ENCODE peak calls at places on chromosomes 5 and 9, in nine cellular contexts. S, O, F, V, E, K, N, M and X are unnamed samples.

GRCh38 chr9:95085861-95086563 is 231.5 kb downstream of the FANCC start:
- DNase-seq in S (peak; percentile 78), O (no peak), F (no peak), V (no peak), E (peak; percentile 30), K (no peak), N (no peak), M (no peak), X (no peak)

GRCh38 chr5:81989204-81989603 is 17.4 kb downstream of the ATG10 start:
- DNase-seq in S (no peak), O (no peak), F (no peak), V (no peak), E (no peak), K (no peak), N (no peak), M (no peak), X (no peak)

GRCh38 chr5:25006734-25007133 is 362.0 kb upstream of the CDH10 start:
- DNase-seq in S (no peak), O (no peak), F (no peak), V (no peak), E (no peak), K (no peak), N (no peak), M (no peak), X (peak; percentile 50)

GRCh38 chr5:28408186-28408585 is 1369.8 kb upstream of the CDH9 start:
- DNase-seq in S (no peak), O (no peak), F (no peak), V (no peak), E (no peak), K (no peak), N (no peak), M (no peak), X (no peak)

GRCh38 chr5:173926359-173926758 is 38.2 kb downstream of the CPEB4 start:
- DNase-seq in S (no peak), O (no peak), F (no peak), V (peak; percentile 52), E (peak; percentile 38), K (peak; percentile 66), N (no peak), M (no peak), X (no peak)

GRCh38 chr5:134524219-134524825 is 1.1 kb upstream of the JADE2 start:
- DNase-seq in S (peak; percentile 95), O (peak; percentile 93), F (peak; percentile 77), V (peak; percentile 89), E (peak; percentile 88), K (peak; percentile 63), N (peak; percentile 85), M (no peak), X (peak; percentile 92)

GRCh38 chr9:76764138-76764537 is at the start of gene PCA3:
- DNase-seq in S (no peak), O (no peak), F (no peak), V (no peak), E (no peak), K (no peak), N (no peak), M (no peak), X (no peak)

GRCh38 chr5:80744149-80744548 is 89.4 kb upstream of the DHFR start:
- DNase-seq in S (no peak), O (no peak), F (no peak), V (no peak), E (no peak), K (no peak), N (no peak), M (no peak), X (no peak)

GRCh38 chr5:157747766-157748700 is 4.5 kb downstream of the LSM11 start:
- DNase-seq in S (no peak), O (no peak), F (no peak), V (no peak), E (peak; percentile 34), K (no peak), N (no peak), M (no peak), X (no peak)

GRCh38 chr5:1855573-1855972 is 27.2 kb downstream of the IRX4 start:
- DNase-seq in S (no peak), O (no peak), F (no peak), V (no peak), E (no peak), K (no peak), N (no peak), M (no peak), X (no peak)

GRCh38 chr9:127539259-127539981 is 72.7 kb upstream of the STXBP1 start:
- DNase-seq in S (no peak), O (no peak), F (peak; percentile 43), V (no peak), E (no peak), K (peak; percentile 60), N (no peak), M (no peak), X (no peak)

GRCh38 chr5:124596595-124597388 is 149.6 kb downstream of the ZNF608 start:
- DNase-seq in S (no peak), O (no peak), F (peak; percentile 36), V (no peak), E (no peak), K (peak; percentile 92), N (no peak), M (peak; percentile 51), X (no peak)

GRCh38 chr9:73093740-73094379 is 57.8 kb upstream of the ANXA1 start:
- DNase-seq in S (no peak), O (no peak), F (no peak), V (no peak), E (no peak), K (peak; percentile 1), N (no peak), M (no peak), X (no peak)

GRCh38 chr5:3352711-3353110 is 242.9 kb upstream of the IRX1 start:
- DNase-seq in S (peak; percentile 35), O (no peak), F (no peak), V (no peak), E (no peak), K (no peak), N (no peak), M (no peak), X (no peak)

GRCh38 chr5:56415356-56415765 is 182.2 kb upstream of the ANKRD55 start:
- DNase-seq in S (peak; percentile 72), O (no peak), F (no peak), V (peak; percentile 59), E (no peak), K (peak; percentile 91), N (peak; percentile 69), M (no peak), X (peak; percentile 97)

GRCh38 chr5:56414056-56414455 is 180.9 kb upstream of the ANKRD55 start:
- DNase-seq in S (no peak), O (no peak), F (no peak), V (no peak), E (no peak), K (no peak), N (no peak), M (no peak), X (peak; percentile 87)

GRCh38 chr5:56410696-56411095 is 177.6 kb upstream of the ANKRD55 start:
- DNase-seq in S (no peak), O (no peak), F (no peak), V (no peak), E (no peak), K (no peak), N (no peak), M (no peak), X (no peak)

GRCh38 chr5:56409331-56410190 is 176.4 kb upstream of the ANKRD55 start:
- DNase-seq in S (no peak), O (no peak), F (no peak), V (no peak), E (no peak), K (peak; percentile 99), N (peak; percentile 21), M (no peak), X (peak; percentile 35)

GRCh38 chr5:56412601-56413379 is 179.7 kb upstream of the ANKRD55 start:
- DNase-seq in S (peak; percentile 80), O (no peak), F (no peak), V (peak; percentile 69), E (no peak), K (no peak), N (peak; percentile 54), M (no peak), X (peak; percentile 89)
- H3K4me3 ChIP-seq in S (no peak overlapping the region), O (no peak overlapping the region), F (no peak overlapping the region), V (no peak overlapping the region), E (no peak overlapping the region), K (no peak overlapping the region), N (no peak overlapping the region), M (no peak overlapping the region), X (no peak overlapping the region)

GRCh38 chr9:136421791-136422190 is 11.3 kb downstream of the PMPCA start:
- DNase-seq in S (no peak), O (no peak), F (no peak), V (no peak), E (no peak), K (no peak), N (no peak), M (no peak), X (no peak)
- TF ChIP-seq POLR2A in S (no peak), O (no peak), F (peak; percentile 20), V (no peak), E (no peak), K (no peak), N (no peak), M (no peak), X (no peak)

DNA sequence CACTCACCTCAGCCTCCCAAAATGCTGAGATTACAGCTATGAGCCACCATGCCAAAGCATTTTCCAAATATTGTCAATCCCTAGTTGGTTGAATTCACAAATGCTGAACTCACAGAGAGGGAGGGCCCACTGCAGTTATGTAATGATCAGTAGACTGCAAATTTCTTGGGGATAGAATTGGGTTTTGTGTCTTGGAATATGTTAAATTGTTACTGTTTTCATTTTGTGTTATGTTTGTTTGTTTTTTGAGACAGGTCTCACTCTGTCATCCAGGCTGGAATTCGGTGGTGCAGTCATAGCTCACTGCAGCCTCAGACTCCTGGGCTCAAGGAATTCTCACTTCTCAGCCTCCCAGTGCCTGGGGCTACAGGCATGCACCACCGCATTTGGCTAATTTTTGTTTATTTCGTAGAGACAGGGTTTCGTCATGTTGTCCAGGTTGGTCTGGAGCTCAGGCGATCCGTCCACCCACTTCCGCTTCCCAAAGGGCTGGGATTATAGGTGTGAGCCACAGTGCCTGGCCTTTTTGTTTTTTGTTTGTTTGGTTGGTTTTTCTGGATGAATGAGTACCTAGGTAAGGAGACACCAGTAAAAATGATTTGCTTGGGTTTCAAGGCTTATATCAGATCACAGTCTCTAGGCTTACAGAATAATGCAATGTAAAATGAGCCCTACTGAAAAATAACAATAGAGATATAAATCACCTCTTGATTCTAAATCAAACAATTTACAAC is 31.5 kb upstream of the LMNB1 start:
- DNase-seq in S (no peak), O (no peak), F (no peak), V (no peak), E (no peak), K (no peak), N (no peak), M (no peak), X (no peak)
- H3K4me3 ChIP-seq in S (no peak overlapping the region), O (no peak overlapping the region), F (no peak overlapping the region), V (no peak overlapping the region), E (no peak overlapping the region), K (no peak overlapping the region), N (no peak overlapping the region), M (no peak overlapping the region), X (no peak overlapping the region)

GRCh38 chr9:6007770-6008168 is 7.7 kb downstream of the RANBP6 start:
- DNase-seq in S (peak; percentile 91), O (peak; percentile 91), F (no peak), V (peak; percentile 85), E (peak; percentile 82), K (peak; percentile 42), N (peak; percentile 67), M (peak; percentile 27), X (peak; percentile 95)

GRCh38 chr9:6008169-6008979 is 7.0 kb downstream of the RANBP6 start:
- DNase-seq in S (peak; percentile 99), O (peak; percentile 93), F (peak; percentile 87), V (peak; percentile 97), E (peak; percentile 97), K (peak; percentile 99), N (peak; percentile 97), M (peak; percentile 98), X (peak; percentile 100)

GRCh38 chr9:6006968-6007769 is 8.3 kb downstream of the RANBP6 start:
- DNase-seq in S (peak; percentile 90), O (peak; percentile 83), F (peak; percentile 71), V (peak; percentile 86), E (peak; percentile 68), K (peak; percentile 71), N (peak; percentile 91), M (peak; percentile 72), X (peak; percentile 99)
- TF ChIP-seq POLR2A in S (no peak), O (peak; percentile 27), F (no peak), V (no peak), E (no peak), K (no peak), N (no peak), M (no peak), X (peak; percentile 29)